ENCODE peak calls at places on chromosomes 2 and 18, in ten cellular contexts. I is effector CD4-positive, alpha-beta T cell; S is mesothelial cell of epicardium; Z is germinal center; B is C1 segment of cervical spinal cord; D is H7; Q is HTR-8/SVneo; Y is ELR; W is amygdala; R is stimulated activated naive B cell treated with anti-CD40 and anti-IgM and Interleukin-4, amounts not matched to agents 10 μg/mL and 1 μg/mL and 100 μg/mL, for 72 hours. M is an unnamed sample.

GRCh38 chr2:55112229-55113016 is 62.2 kb upstream of the RTN4 start:
- DNase-seq in B (peak; percentile 85), Y (no peak), W (peak; percentile 76), D (no peak), R (no peak), Q (no peak), I (no peak), S (no peak), Z (no peak), M (peak; percentile 52)

GRCh38 chr2:33022989-33023731 is 76.4 kb downstream of the LTBP1 start:
- DNase-seq in Z (no peak), W (no peak), D (no peak), R (no peak), Y (peak; percentile 94), B (no peak), I (no peak), Q (peak; percentile 53), S (no peak), M (peak; percentile 71)

GRCh38 chr2:111159640-111160039 is 38.9 kb downstream of the BCL2L11 start:
- DNase-seq in R (no peak), Y (no peak), B (no peak), W (no peak), S (no peak), I (no peak), Q (no peak), D (no peak), Z (no peak), M (no peak)

GRCh38 chr2:15527074-15527739 is 33.9 kb downstream of the NBAS start:
- DNase-seq in B (no peak), R (no peak), Q (no peak), S (no peak), Z (no peak), Y (peak; percentile 4), I (no peak), W (no peak), D (no peak), M (no peak)

GRCh38 chr2:30266051-30266621 is 34.8 kb downstream of the LBH start:
- DNase-seq in I (peak; percentile 62), Y (no peak), D (no peak), S (no peak), R (no peak), Q (no peak), Z (peak; percentile 64), B (no peak), W (no peak), M (no peak)

GRCh38 chr18:68267583-68267982 is 447.3 kb downstream of the TMX3 start:
- DNase-seq in D (no peak), S (no peak), R (no peak), Z (no peak), Q (no peak), I (no peak), Y (peak; percentile 93), W (no peak), B (no peak), M (peak; percentile 62)

GRCh38 chr2:45992021-45992745 is 305.0 kb upstream of the EPAS1 start:
- DNase-seq in Y (peak; percentile 77), R (no peak), D (no peak), S (no peak), Z (no peak), B (peak; percentile 27), I (no peak), Q (no peak), W (no peak), M (peak; percentile 95)

GRCh38 chr2:218981390-218982311 is 3.3 kb downstream of the FEV start:
- DNase-seq in D (peak; percentile 78), Z (no peak), Q (no peak), B (no peak), W (no peak), R (no peak), I (no peak), Y (no peak), S (no peak), M (no peak)

GRCh38 chr2:177989029-177989885 is 83.3 kb downstream of the PDE11A start:
- DNase-seq in D (no peak), B (no peak), R (no peak), Y (peak; percentile 62), S (no peak), Q (no peak), Z (no peak), W (no peak), I (no peak), M (peak; percentile 70)